ENCODE peak calls at places on chromosomes 6 and 20, in ten cellular contexts. L, D, X, S, I, N, Q, J, R and B are unnamed samples.

GRCh38 chr20:23120936-23121765 is 35.0 kb upstream of the CD93 start:
- DNase-seq in L (no peak), D (no peak), X (no peak), S (no peak), I (no peak), N (no peak), Q (no peak), J (no peak), R (no peak), B (no peak)

GRCh38 chr20:21352703-21353102 is 44.6 kb downstream of the NKX2-4 start:
- DNase-seq in L (peak), D (no peak), X (no peak), S (peak), I (no peak), N (peak), Q (no peak), J (peak), R (no peak), B (no peak)

GRCh38 chr20:22583773-22584629 is at the start of gene FOXA2:
- DNase-seq in L (no peak), D (peak), X (no peak), S (no peak), I (no peak), N (no peak), Q (peak), J (no peak), R (no peak), B (no peak)

GRCh38 chr6:166490671-166491500 is 95.6 kb downstream of the RAMACL start:
- DNase-seq in L (peak), D (no peak), X (no peak), S (peak), I (no peak), N (no peak), Q (peak), J (no peak), R (no peak), B (no peak)

GRCh38 chr6:11495565-11496145 is 41.9 kb upstream of the TMEM170B start:
- DNase-seq in L (no peak), D (no peak), X (no peak), S (no peak), I (no peak), N (no peak), Q (no peak), J (no peak), R (no peak), B (no peak)

GRCh38 chr20:44970243-44970757 is 4.0 kb downstream of the STK4 start:
- DNase-seq in L (peak), D (no peak), X (no peak), S (no peak), I (no peak), N (no peak), Q (no peak), J (no peak), R (no peak), B (no peak)

GRCh38 chr20:4369798-4370124 is 351.9 kb upstream of the PRND start:
- DNase-seq in L (no peak), D (no peak), X (no peak), S (no peak), I (peak), N (no peak), Q (no peak), J (no peak), R (no peak), B (peak)

GRCh38 chr20:36758276-36758675 is 12.4 kb upstream of the NDRG3 start:
- DNase-seq in L (no peak), D (no peak), X (no peak), S (no peak), I (no peak), N (no peak), Q (no peak), J (no peak), R (no peak), B (no peak)

GRCh38 chr20:53984354-53984753 is 86.0 kb downstream of the BCAS1 start:
- DNase-seq in L (no peak), D (no peak), X (no peak), S (no peak), I (no peak), N (peak), Q (no peak), J (no peak), R (peak), B (no peak)

GRCh38 chr20:53547664-53548239 is 45.9 kb downstream of the ZNF217 start:
- DNase-seq in L (peak), D (peak), X (peak), S (peak), I (no peak), N (peak), Q (peak), J (peak), R (peak), B (peak)

GRCh38 chr6:106360410-106360988 is at the start of gene CRYBG1:
- DNase-seq in L (no peak), D (peak), X (no peak), S (peak), I (peak), N (no peak), Q (peak), J (no peak), R (peak), B (peak)

GRCh38 chr6:153038378-153038777 is 35.9 kb upstream of the MTRF1L start:
- DNase-seq in L (peak), D (no peak), X (no peak), S (peak), I (no peak), N (peak), Q (no peak), J (peak), R (peak), B (no peak)

GRCh38 chr6:117194978-117195377 is 70.4 kb upstream of the VGLL2 start:
- DNase-seq in L (no peak), D (no peak), X (no peak), S (no peak), I (no peak), N (no peak), Q (no peak), J (no peak), R (no peak), B (no peak)

GRCh38 chr6:89843070-89843469 is 13.4 kb downstream of the CASP8AP2 start:
- DNase-seq in L (peak), D (no peak), X (no peak), S (peak), I (no peak), N (peak), Q (no peak), J (no peak), R (no peak), B (no peak)

GRCh38 chr6:7129784-7130569 is 22.2 kb downstream of the RREB1 start:
- DNase-seq in L (peak), D (no peak), X (no peak), S (peak), I (no peak), N (peak), Q (no peak), J (no peak), R (no peak), B (no peak)

GRCh38 chr6:110875548-110876169 is 1.1 kb downstream of the AMD1 start:
- DNase-seq in L (no peak), D (peak), X (no peak), S (peak), I (peak), N (no peak), Q (no peak), J (no peak), R (peak), B (peak)

GRCh38 chr20:50695144-50695872 is 4.0 kb upstream of the RIPOR3 start:
- DNase-seq in L (no peak), D (no peak), X (no peak), S (no peak), I (no peak), N (peak), Q (no peak), J (no peak), R (no peak), B (no peak)

GRCh38 chr20:35994994-35995453 is 26.6 kb downstream of the CNBD2 start:
- DNase-seq in L (peak), D (peak), X (peak), S (peak), I (peak), N (peak), Q (peak), J (no peak), R (peak), B (peak)

GRCh38 chr6:1611322-1611571 is 1.5 kb downstream of the FOXC1 start:
- DNase-seq in L (peak), D (peak), X (no peak), S (peak), I (no peak), N (peak), Q (peak), J (no peak), R (no peak), B (peak)

GRCh38 chr6:157099912-157100593 is 223.3 kb downstream of the TMEM242 start:
- DNase-seq in L (no peak), D (no peak), X (no peak), S (no peak), I (peak), N (no peak), Q (no peak), J (no peak), R (no peak), B (peak)

GRCh38 chr20:64091762-64092161 is 7.6 kb upstream of the LKAAEAR1 start:
- DNase-seq in L (no peak), D (no peak), X (no peak), S (no peak), I (no peak), N (no peak), Q (no peak), J (no peak), R (peak), B (no peak)

GRCh38 chr6:33777716-33778474 is 11.0 kb downstream of the LEMD2 start:
- DNase-seq in L (no peak), D (no peak), X (no peak), S (no peak), I (no peak), N (no peak), Q (no peak), J (no peak), R (no peak), B (no peak)